ENCODE peak calls at places on chromosomes 12 and 14, in four cellular contexts. P, H, R and Z are unnamed samples.

GRCh38 chr12:21337453-21337852 is 2.7 kb upstream of the SLCO1A2 start:
- DNase-seq in P (no peak), H (no peak), R (no peak), Z (no peak)

GRCh38 chr12:115620816-115621215 is 656.7 kb downstream of the MED13L start:
- DNase-seq in H (no peak), R (no peak), P (no peak), Z (no peak)

GRCh38 chr12:18971932-18972331 is 157.6 kb upstream of the PLEKHA5 start:
- DNase-seq in P (no peak), H (no peak), R (no peak), Z (no peak)

GRCh38 chr12:76040461-76040860 is 8.9 kb upstream of the PHLDA1 start:
- DNase-seq in P (no peak), H (no peak), R (no peak), Z (no peak)

GRCh38 chr12:8860165-8860961 is 37.9 kb downstream of the A2ML1 start:
- DNase-seq in P (peak), R (peak), H (peak), Z (peak)

GRCh38 chr12:77167801-77168200 is 102.4 kb upstream of the E2F7 start:
- DNase-seq in P (no peak), R (no peak), H (peak), Z (no peak)

GRCh38 chr12:39062266-39062996 is 157.0 kb upstream of the CPNE8 start:
- DNase-seq in P (no peak), H (no peak), R (no peak), Z (no peak)

GRCh38 chr14:89550761-89551283 is 133.8 kb upstream of the FOXN3 start:
- DNase-seq in R (no peak), H (no peak), P (no peak), Z (no peak)

GRCh38 chr14:64388533-64389243 is 535 bp downstream of the MTHFD1 start:
- DNase-seq in P (peak), H (peak), R (no peak), Z (no peak)

GRCh38 chr14:79378020-79378419 is 833.3 kb downstream of the DIO2 start:
- DNase-seq in P (no peak), H (no peak), R (no peak), Z (no peak)

GRCh38 chr12:51814311-51815088 is 34.0 kb downstream of the FIGNL2 start:
- DNase-seq in H (peak), P (peak), R (peak), Z (no peak)

GRCh38 chr14:75069811-75070145 is 337 bp downstream of the ZC2HC1C start:
- DNase-seq in R (no peak), P (no peak), H (no peak), Z (no peak)
- H3K4me3 ChIP-seq in R (no peak), P (peak), H (peak), Z (peak)

DNA sequence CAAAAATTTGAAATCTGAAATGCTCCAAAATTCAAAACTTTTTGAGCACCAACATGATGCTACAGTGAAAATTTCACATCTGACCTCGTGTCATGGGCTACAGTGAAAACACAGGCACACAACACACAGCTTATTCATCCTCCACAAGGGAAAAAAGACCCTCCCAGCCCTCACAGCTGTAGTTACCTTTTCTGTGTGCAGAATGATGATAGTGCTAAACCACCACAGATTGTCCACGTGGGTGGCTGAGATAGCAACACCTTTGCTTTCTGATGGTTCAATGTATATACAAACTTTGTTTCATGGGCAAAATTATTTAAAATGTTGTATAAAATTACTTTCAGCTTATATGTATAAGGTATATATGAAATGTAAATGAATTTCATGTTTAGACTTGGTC is 46.8 kb downstream of the FRS2 start:
- DNase-seq in H (no peak), R (no peak), P (no peak), Z (no peak)
- H3K4me3 ChIP-seq in H (no peak), R (no peak), P (no peak), Z (no peak)

DNA sequence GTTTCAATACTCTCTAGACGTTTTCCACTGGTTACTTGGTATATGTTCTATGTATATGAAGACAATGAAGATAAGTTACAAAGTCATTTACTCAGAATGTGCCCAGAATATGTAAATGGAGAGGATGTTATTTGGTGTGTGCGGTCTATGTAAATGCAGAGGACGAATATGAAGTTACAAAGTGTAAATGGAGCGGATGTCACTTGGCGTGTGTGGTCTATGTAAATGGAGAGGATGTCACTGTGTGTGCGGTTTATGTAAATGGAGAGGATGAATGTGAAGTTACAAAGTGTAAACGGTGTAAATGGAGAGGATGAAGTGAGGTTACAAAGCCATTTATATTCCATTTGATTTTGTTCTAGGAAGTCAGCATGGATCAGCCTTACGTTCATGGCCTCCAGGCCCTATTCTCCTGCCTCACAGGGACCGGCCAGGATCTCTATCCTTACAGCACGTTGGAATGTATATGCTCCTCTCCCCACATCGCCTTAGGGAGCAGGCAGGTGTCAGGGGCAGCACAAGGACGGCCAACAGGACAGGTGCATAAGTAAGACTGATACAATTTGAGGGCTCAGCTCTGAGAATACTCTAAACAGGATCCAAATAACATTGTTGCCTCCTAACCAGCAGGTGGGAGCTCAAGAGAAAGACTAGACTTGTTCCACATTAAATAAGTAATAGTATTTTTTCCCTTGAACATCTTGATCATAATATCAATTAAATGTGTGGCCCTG is 42.4 kb downstream of the GLRX5 start:
- DNase-seq in P (no peak), R (no peak), H (no peak), Z (no peak)
- H3K4me3 ChIP-seq in P (no peak), R (no peak), H (no peak), Z (no peak)

GRCh38 chr12:112979281-112979680 is 962 bp downstream of the OAS2 start:
- DNase-seq in P (no peak), R (no peak), H (no peak), Z (no peak)
- H3K4me3 ChIP-seq in P (no peak), R (no peak), H (no peak), Z (no peak)

GRCh38 chr14:96195441-96196081 is 9.1 kb upstream of the BDKRB2 start:
- DNase-seq in P (no peak), R (no peak), H (no peak), Z (no peak)

GRCh38 chr14:96197969-96198368 is 6.7 kb upstream of the BDKRB2 start:
- DNase-seq in H (no peak), R (no peak), P (no peak), Z (no peak)

GRCh38 chr14:96197163-96197852 is 7.3 kb upstream of the BDKRB2 start:
- DNase-seq in H (no peak), R (no peak), P (no peak), Z (no peak)

GRCh38 chr14:96201157-96201556 is 3.5 kb upstream of the BDKRB2 start:
- DNase-seq in R (no peak), P (no peak), H (no peak), Z (no peak)

GRCh38 chr14:96198430-96199133 is 6.1 kb upstream of the BDKRB2 start:
- DNase-seq in R (no peak), P (no peak), H (no peak), Z (no peak)
- H3K4me3 ChIP-seq in R (no peak), P (no peak), H (no peak), Z (no peak)

GRCh38 chr12:124698998-124699305 is 131.5 kb upstream of the NCOR2 start:
- DNase-seq in H (no peak), P (no peak), R (no peak), Z (no peak)
- H3K4me3 ChIP-seq in H (no peak), P (no peak), R (no peak), Z (no peak)

DNA sequence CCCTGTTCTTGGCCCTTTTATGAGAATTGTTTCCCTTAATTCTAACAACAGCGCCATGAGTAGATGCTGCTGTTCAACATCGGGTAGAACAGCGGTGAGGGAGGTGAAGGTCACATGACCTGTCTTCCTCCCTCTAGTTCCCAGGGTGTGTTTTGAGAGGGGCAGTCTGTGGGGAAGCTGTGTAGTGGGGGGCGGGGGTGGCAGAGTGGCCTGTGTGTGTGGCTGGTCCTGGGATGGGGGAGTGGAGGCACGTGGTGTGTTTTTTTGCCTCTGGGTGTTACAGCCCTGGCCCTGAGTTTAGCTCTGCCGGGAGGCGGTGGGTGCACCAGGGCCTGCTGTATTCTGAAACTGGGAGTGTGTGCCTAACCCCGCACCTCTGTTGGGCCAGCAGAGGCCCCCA is 202.7 kb downstream of the TSPAN9 start:
- DNase-seq in R (no peak), H (no peak), P (no peak), Z (no peak)
- H3K4me3 ChIP-seq in R (no peak), H (no peak), P (no peak), Z (no peak)

GRCh38 chr12:92136021-92136735 is 9.5 kb downstream of the BTG1 start:
- DNase-seq in H (no peak), P (no peak), R (no peak), Z (no peak)

GRCh38 chr12:92138626-92139025 is 7.0 kb downstream of the BTG1 start:
- DNase-seq in P (no peak), R (no peak), H (no peak), Z (no peak)

GRCh38 chr12:92136883-92137582 is 8.6 kb downstream of the BTG1 start:
- DNase-seq in R (no peak), P (peak), H (peak), Z (peak)

GRCh38 chr12:92139634-92140555 is 5.8 kb downstream of the BTG1 start:
- DNase-seq in P (no peak), R (no peak), H (peak), Z (no peak)

DNA sequence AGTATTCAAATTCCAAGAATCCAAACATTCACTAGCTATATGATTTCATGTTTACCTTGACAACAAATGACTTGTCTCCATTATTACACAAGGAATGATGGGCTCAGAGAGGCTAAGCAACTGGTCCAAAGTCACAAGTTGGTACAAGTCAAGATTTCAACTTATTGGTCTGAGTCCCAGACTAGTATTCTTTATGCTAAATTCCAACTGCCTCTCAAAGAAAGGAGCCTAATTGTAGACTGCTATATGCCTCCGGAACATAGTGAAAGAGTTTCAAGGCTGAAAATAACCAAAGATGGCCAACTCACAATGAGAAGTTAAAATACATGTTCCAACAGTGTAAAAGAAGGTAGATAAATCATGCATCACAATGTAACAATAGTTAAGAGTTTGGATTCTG is 7.5 kb downstream of the BTG1 start:
- DNase-seq in R (no peak), H (no peak), P (no peak), Z (no peak)
- H3K4me3 ChIP-seq in R (no peak), H (peak), P (no peak), Z (peak)

DNA sequence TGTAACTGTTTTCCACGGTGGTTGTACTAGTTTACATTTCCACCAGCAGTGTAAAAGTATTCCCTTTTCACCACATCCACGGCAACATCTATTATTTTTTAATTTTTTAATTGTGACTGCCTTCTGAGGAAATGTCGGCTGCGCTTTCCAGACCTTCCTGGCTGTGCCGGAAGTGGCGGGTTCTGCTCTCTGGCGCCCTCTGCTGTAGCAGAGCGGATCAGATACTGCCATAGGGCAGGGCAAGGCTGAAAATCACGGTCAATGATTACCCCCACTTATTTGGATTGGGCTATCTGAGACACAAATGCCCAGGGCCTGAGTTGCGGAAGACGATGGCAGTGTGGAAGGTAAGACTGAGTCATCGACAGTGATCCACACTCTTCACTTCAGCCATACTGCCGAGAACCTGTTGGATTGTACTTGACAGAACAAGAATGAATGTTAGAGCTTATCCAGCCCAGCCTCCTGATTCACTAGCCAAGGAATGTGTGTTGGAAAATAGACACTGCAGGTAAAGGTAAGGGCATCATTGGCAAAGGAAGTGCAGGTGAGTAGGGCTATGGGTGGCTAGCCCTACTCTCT is 124.2 kb downstream of the NTF3 start:
- DNase-seq in R (peak), P (no peak), H (no peak), Z (no peak)
- H3K4me3 ChIP-seq in R (no peak), P (no peak), H (no peak), Z (no peak)

GRCh38 chr12:12890815-12891645 is at the start of gene GPRC5A:
- DNase-seq in P (peak), H (peak), R (peak), Z (no peak)
- H3K4me3 ChIP-seq in P (peak), H (peak), R (peak), Z (peak)